ENCODE peak calls at places on chromosomes 11 and 22, in six cellular contexts. R, M, Q, A, F and B are unnamed samples.

GRCh38 chr11:550021-550745 is 10.4 kb downstream of the LMNTD2 start:
- DNase-seq in F (no peak), Q (no peak), A (no peak), R (no peak), M (no peak), B (no peak)

GRCh38 chr22:48607901-48608650 is 1219.6 kb downstream of the BRD1 start:
- DNase-seq in M (no peak), Q (no peak), R (no peak), F (no peak), A (no peak), B (no peak)

GRCh38 chr11:59755701-59756495 is 722 bp downstream of the STX3 start:
- DNase-seq in F (no peak), A (peak), Q (peak), M (no peak), R (peak), B (peak)

GRCh38 chr11:2534131-2534956 is 89.5 kb downstream of the KCNQ1 start:
- DNase-seq in Q (no peak), A (peak), M (no peak), R (no peak), F (no peak), B (peak)

GRCh38 chr22:33780761-33781160 is 139.5 kb downstream of the LARGE1 start:
- DNase-seq in F (no peak), M (no peak), A (no peak), Q (no peak), R (no peak), B (no peak)

GRCh38 chr22:36374603-36375024 is 13.2 kb downstream of the MYH9 start:
- DNase-seq in Q (no peak), R (peak), M (peak), F (no peak), A (peak), B (peak)

GRCh38 chr11:121914508-121914907 is 201.5 kb downstream of the BLID start:
- DNase-seq in R (no peak), A (no peak), Q (no peak), F (no peak), M (no peak), B (no peak)

GRCh38 chr11:114061053-114062049 is 1.8 kb downstream of the ZBTB16 start:
- DNase-seq in F (no peak), R (no peak), Q (no peak), M (no peak), A (no peak), B (peak)

GRCh38 chr11:85762226-85762625 is 48.7 kb downstream of the SYTL2 start:
- DNase-seq in Q (no peak), F (no peak), A (no peak), R (no peak), M (no peak), B (no peak)

GRCh38 chr11:22798890-22799289 is 30.7 kb downstream of the SVIP start:
- DNase-seq in M (no peak), Q (no peak), F (no peak), R (no peak), A (no peak), B (no peak)

GRCh38 chr11:66388746-66389386 is 17.3 kb upstream of the SLC29A2 start:
- DNase-seq in A (peak), M (peak), Q (no peak), R (peak), F (no peak), B (peak)

GRCh38 chr22:38148252-38148651 is 33.4 kb downstream of the PLA2G6 start:
- DNase-seq in M (no peak), F (no peak), Q (no peak), A (no peak), R (no peak), B (no peak)

GRCh38 chr22:43094085-43094484 is 4.9 kb upstream of the TTLL1 start:
- DNase-seq in M (no peak), R (no peak), Q (no peak), F (no peak), A (peak), B (peak)

GRCh38 chr11:59266491-59266890 is 53.8 kb upstream of the MPEG1 start:
- DNase-seq in F (no peak), R (no peak), Q (no peak), M (no peak), A (no peak), B (no peak)

GRCh38 chr11:129853508-129854228 is 38.0 kb downstream of the TMEM45B start:
- DNase-seq in F (no peak), R (peak), Q (no peak), M (peak), A (peak), B (no peak)

GRCh38 chr22:38831166-38831945 is 12.5 kb downstream of the NPTXR start:
- DNase-seq in M (no peak), A (no peak), R (no peak), Q (no peak), F (no peak), B (no peak)

GRCh38 chr11:118076754-118077281 is at the start of gene TMPRSS4:
- DNase-seq in Q (no peak), M (no peak), A (peak), F (no peak), R (no peak), B (peak)

GRCh38 chr22:21444701-21445436 is 22.3 kb upstream of the TMEM191C start:
- DNase-seq in F (no peak), M (no peak), A (no peak), Q (no peak), R (no peak), B (no peak)

GRCh38 chr11:67504950-67505561 is at the start of gene PITPNM1:
- DNase-seq in M (peak), A (peak), Q (peak), F (no peak), R (peak), B (peak)

GRCh38 chr11:119721129-119722120 is 7.6 kb downstream of the NECTIN1 start:
- DNase-seq in M (no peak), Q (no peak), R (no peak), F (no peak), A (no peak), B (peak)

GRCh38 chr22:50105529-50106100 is 15.8 kb downstream of the MOV10L1 start:
- DNase-seq in Q (no peak), A (no peak), M (no peak), R (no peak), F (no peak), B (no peak)

GRCh38 chr22:17781319-17782031 is 7.2 kb upstream of the BID start:
- DNase-seq in R (peak), F (peak), A (no peak), Q (peak), M (peak), B (no peak)

GRCh38 chr11:69520186-69520585 is 38.7 kb downstream of the LINC01488 start:
- DNase-seq in Q (no peak), A (no peak), R (no peak), F (no peak), M (no peak), B (no peak)

GRCh38 chr22:39592104-39593060 is 21.8 kb downstream of the CACNA1I start:
- DNase-seq in Q (no peak), R (no peak), M (no peak), F (no peak), A (no peak), B (peak)

GRCh38 chr22:25564979-25565677 is 653 bp downstream of the GRK3 start:
- DNase-seq in M (no peak), F (no peak), R (no peak), Q (peak), A (peak), B (peak)

GRCh38 chr11:64572143-64572542 is 18.9 kb upstream of the SLC22A12 start:
- DNase-seq in R (no peak), Q (no peak), F (no peak), A (no peak), M (no peak), B (no peak)

GRCh38 chr11:134634897-134635831 is 223.1 kb upstream of the B3GAT1 start:
- DNase-seq in F (no peak), Q (no peak), R (no peak), A (no peak), M (no peak), B (peak)

GRCh38 chr11:70826541-70826943 is 425.8 kb downstream of the SHANK2 start:
- DNase-seq in M (no peak), F (no peak), A (no peak), Q (no peak), R (no peak), B (peak)

GRCh38 chr11:85737738-85738137 is 51.7 kb upstream of the CCDC89 start:
- DNase-seq in M (no peak), F (no peak), R (no peak), A (peak), Q (no peak), B (peak)

GRCh38 chr11:102010776-102011500 is 36.3 kb upstream of the CFAP300 start:
- DNase-seq in R (no peak), M (no peak), A (peak), F (no peak), Q (no peak), B (peak)

GRCh38 chr11:117473692-117474091 is 146.0 kb downstream of the CEP164 start:
- DNase-seq in Q (no peak), F (no peak), M (no peak), A (no peak), R (no peak), B (no peak)

GRCh38 chr11:57568330-57568766 is 876 bp upstream of the UBE2L6 start:
- DNase-seq in M (peak), Q (no peak), A (no peak), R (peak), F (no peak), B (peak)

GRCh38 chr22:37465721-37466120 is 20.5 kb downstream of the MFNG start:
- DNase-seq in A (no peak), M (no peak), F (no peak), Q (no peak), R (no peak), B (no peak)

GRCh38 chr22:49770454-49771265 is 57.0 kb downstream of the BRD1 start:
- DNase-seq in M (no peak), R (no peak), Q (no peak), F (no peak), A (no peak), B (no peak)

GRCh38 chr22:19086944-19087343 is 35.3 kb downstream of the DGCR2 start:
- DNase-seq in Q (no peak), M (no peak), R (no peak), F (no peak), A (no peak), B (no peak)

GRCh38 chr11:130548491-130548833 is 100.0 kb downstream of the ADAMTS15 start:
- DNase-seq in Q (no peak), A (no peak), R (no peak), F (no peak), M (no peak), B (no peak)

GRCh38 chr22:20194681-20195593 is 44.1 kb upstream of the CCDC188 start:
- DNase-seq in R (no peak), Q (no peak), F (no peak), M (no peak), A (no peak), B (no peak)